ENCODE peak calls at places on chromosomes 6 and 20, in four cellular contexts. A is PC-3, S is upper lobe of right lung, E is left ventricle myocardium inferior. G is an unnamed sample.

GRCh38 chr6:25013249-25013648 is 77.5 kb upstream of the RIPOR2 start:
- DNase-seq in E (no peak), S (no peak), A (no peak), G (no peak)

GRCh38 chr6:81999270-81999669 is 246.8 kb upstream of the TENT5A start:
- DNase-seq in S (no peak), A (no peak), E (no peak), G (no peak)

GRCh38 chr20:10505320-10506226 is 70.5 kb downstream of the SLX4IP start:
- DNase-seq in S (no peak), E (no peak), A (no peak), G (peak)

GRCh38 chr6:79468116-79468515 is 69.1 kb downstream of the LCA5 start:
- DNase-seq in E (no peak), S (no peak), A (no peak), G (no peak)

GRCh38 chr6:39823187-39823815 is 31.1 kb downstream of the DAAM2 start:
- DNase-seq in A (no peak), S (no peak), E (peak), G (no peak)

GRCh38 chr6:78243519-78243918 is 590.7 kb downstream of the MEI4 start:
- DNase-seq in E (no peak), A (peak), S (no peak), G (peak)

GRCh38 chr20:1934162-1934561 is 39.0 kb downstream of the SIRPA start:
- DNase-seq in E (no peak), A (no peak), S (no peak), G (peak)

GRCh38 chr6:3357669-3358068 is 98.9 kb downstream of the PSMG4 start:
- DNase-seq in A (no peak), E (no peak), S (no peak), G (no peak)

GRCh38 chr6:113856571-113857564 is at the start of gene MARCKS:
- DNase-seq in S (peak), E (peak), A (peak), G (peak)

GRCh38 chr20:63087236-63087871 is 80.6 kb upstream of the BHLHE23 start:
- DNase-seq in A (no peak), S (peak), E (peak), G (no peak)

GRCh38 chr6:105879902-105880547 is 206.1 kb upstream of the PRDM1 start:
- DNase-seq in A (no peak), S (peak), E (no peak), G (no peak)

GRCh38 chr6:169867751-169868191 is 116.3 kb downstream of the ERMARD start:
- DNase-seq in A (no peak), E (no peak), S (no peak), G (no peak)

GRCh38 chr6:113625850-113626249 is 231.3 kb upstream of the MARCKS start:
- DNase-seq in A (no peak), S (no peak), E (no peak), G (no peak)

GRCh38 chr6:38773338-38773737 is 58.2 kb downstream of the DNAH8 start:
- DNase-seq in S (no peak), A (peak), E (no peak), G (no peak)

GRCh38 chr6:3714768-3715167 is 36.7 kb downstream of the PXDC1 start:
- DNase-seq in S (no peak), A (no peak), E (no peak), G (no peak)

GRCh38 chr20:61581825-61582188 is 329.7 kb downstream of the CDH4 start:
- DNase-seq in S (no peak), E (no peak), A (no peak), G (no peak)

GRCh38 chr20:31678389-31679356 is 41.0 kb downstream of the COX4I2 start:
- DNase-seq in E (no peak), S (no peak), A (peak), G (peak)

GRCh38 chr20:8036771-8037170 is 17.2 kb upstream of the TMX4 start:
- DNase-seq in S (no peak), A (no peak), E (no peak), G (no peak)

GRCh38 chr20:64212750-64213149 is 42.8 kb upstream of the PCMTD2 start:
- DNase-seq in S (no peak), A (no peak), E (peak), G (no peak)

GRCh38 chr20:63058696-63059335 is 52.1 kb upstream of the BHLHE23 start:
- DNase-seq in S (peak), A (no peak), E (peak), G (no peak)

GRCh38 chr6:80434951-80435350 is 328.5 kb downstream of the BCKDHB start:
- DNase-seq in S (no peak), E (no peak), A (no peak), G (no peak)

GRCh38 chr20:49852522-49853055 is 40.0 kb downstream of the SLC9A8 start:
- DNase-seq in S (no peak), E (no peak), A (no peak), G (no peak)

GRCh38 chr6:168524644-168525043 is 83.7 kb downstream of the SMOC2 start:
- DNase-seq in S (no peak), A (no peak), E (no peak), G (no peak)

GRCh38 chr20:54221996-54222890 is 14.4 kb downstream of the PFDN4 start:
- DNase-seq in A (no peak), E (no peak), S (no peak), G (no peak)

GRCh38 chr20:6123650-6124014 is 802 bp upstream of the FERMT1 start:
- DNase-seq in S (no peak), E (no peak), A (no peak), G (no peak)

GRCh38 chr20:6121504-6121903 is 1.3 kb downstream of the FERMT1 start:
- DNase-seq in E (no peak), A (peak), S (no peak), G (no peak)

GRCh38 chr20:6122111-6122872 is 538 bp downstream of the FERMT1 start:
- DNase-seq in A (peak), S (no peak), E (no peak), G (peak)

GRCh38 chr20:6120491-6120988 is 2.3 kb downstream of the FERMT1 start:
- DNase-seq in E (no peak), A (no peak), S (no peak), G (no peak)

GRCh38 chr20:6122873-6123649 is at the start of gene FERMT1:
- DNase-seq in E (peak), A (peak), S (peak), G (peak)
- TF ChIP-seq CTCF in E (peak), A (peak), S (peak), G (peak)

GRCh38 chr6:37284781-37285180 is 26.8 kb upstream of the TMEM217 start:
- DNase-seq in A (no peak), S (no peak), E (no peak), G (no peak)
- H3K27ac ChIP-seq in A (no peak), S (no peak), E (peak), G (no peak)

GRCh38 chr20:19886666-19887288 is 128.7 kb downstream of the RIN2 start:
- DNase-seq in S (no peak), E (no peak), A (peak), G (peak)
- TF ChIP-seq CTCF in S (peak), E (peak), A (peak), G (no peak)

GRCh38 chr20:51333446-51333845 is 209.1 kb downstream of the NFATC2 start:
- DNase-seq in E (no peak), S (no peak), A (no peak), G (no peak)

GRCh38 chr20:51335329-51335841 is 207.1 kb downstream of the NFATC2 start:
- DNase-seq in S (no peak), E (no peak), A (peak), G (peak)

GRCh38 chr20:51337126-51337805 is 205.3 kb downstream of the NFATC2 start:
- DNase-seq in E (no peak), A (no peak), S (no peak), G (no peak)

GRCh38 chr20:51333971-51334370 is 208.5 kb downstream of the NFATC2 start:
- DNase-seq in E (no peak), A (no peak), S (no peak), G (no peak)

GRCh38 chr20:51334609-51335008 is 207.9 kb downstream of the NFATC2 start:
- DNase-seq in S (no peak), E (no peak), A (no peak), G (no peak)
- H3K27ac ChIP-seq in S (no peak), E (no peak), A (peak), G (peak)

GRCh38 chr6:128725271-128726233 is 157.4 kb upstream of the LAMA2 start:
- DNase-seq in E (no peak), A (peak), S (no peak), G (peak)
- TF ChIP-seq CTCF in E (peak), A (peak), S (peak), G (peak)

DNA sequence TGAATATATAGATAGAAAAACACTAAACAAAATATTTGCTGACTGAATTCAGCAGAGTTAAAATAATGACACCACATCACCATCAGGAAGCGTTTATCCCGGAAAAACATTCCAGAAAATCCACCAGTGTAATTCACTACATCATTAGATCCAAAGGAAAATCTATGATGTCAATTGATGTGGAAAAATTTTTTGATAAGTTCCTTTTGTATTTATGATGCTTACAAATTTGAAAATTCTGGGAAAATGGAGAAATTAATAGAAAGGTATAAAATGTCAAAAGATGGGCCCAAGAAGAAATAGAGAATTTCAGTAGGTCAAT is 7.9 kb upstream of the CCN5 start:
- DNase-seq in E (no peak), A (no peak), S (no peak), G (no peak)
- H3K27ac ChIP-seq in E (peak), A (no peak), S (no peak), G (no peak)

GRCh38 chr20:57332105-57333089 is 2.8 kb downstream of the SPO11 start:
- DNase-seq in A (peak), E (no peak), S (no peak), G (peak)
- TF ChIP-seq CTCF in A (peak), E (no peak), S (no peak), G (peak)

GRCh38 chr6:137740967-137741761 is 125.9 kb upstream of the TNFAIP3 start:
- DNase-seq in E (no peak), A (no peak), S (no peak), G (no peak)
- H3K27ac ChIP-seq in E (no peak), A (no peak), S (no peak), G (no peak)

G was measured in RWPE1.